ENCODE peak calls at places on chromosomes 5 and 9, in six cellular contexts. One of them, this sample, is unnamed.
A peak's percentile ranks its signal among the peaks of the same experiment; 100 is the strongest.

GRCh38 chr9:22114956-22115355 is 105.9 kb upstream of the CDKN2B start:
- DNase-seq in heart left ventricle: no peak
- DNase-seq in dorsolateral prefrontal cortex: no peak
- DNase-seq in HFF-Myc: no peak
- DNase-seq in hepatocyte: no peak
- DNase-seq in uterus: no peak
- DNase-seq in this sample: no peak

GRCh38 chr5:52334367-52334766 is 453.3 kb upstream of the ITGA1 start:
- DNase-seq in HFF-Myc: no peak
- DNase-seq in dorsolateral prefrontal cortex: no peak
- DNase-seq in heart left ventricle: no peak
- DNase-seq in hepatocyte: no peak
- DNase-seq in uterus: no peak
- DNase-seq in this sample: no peak

GRCh38 chr5:158384535-158385421 is 525.8 kb upstream of the CLINT1 start:
- DNase-seq in heart left ventricle: no peak
- DNase-seq in dorsolateral prefrontal cortex: no peak
- DNase-seq in uterus: no peak
- DNase-seq in HFF-Myc: peak; percentile 83
- DNase-seq in hepatocyte: no peak
- DNase-seq in this sample: peak; percentile 67

GRCh38 chr5:64292611-64293215 is 127.1 kb downstream of the RNF180 start:
- DNase-seq in hepatocyte: peak; percentile 31
- DNase-seq in heart left ventricle: no peak
- DNase-seq in uterus: no peak
- DNase-seq in HFF-Myc: no peak
- DNase-seq in dorsolateral prefrontal cortex: no peak
- DNase-seq in this sample: no peak

GRCh38 chr9:131101207-131101964 is 5.1 kb downstream of the AIF1L start:
- DNase-seq in HFF-Myc: no peak
- DNase-seq in heart left ventricle: no peak
- DNase-seq in dorsolateral prefrontal cortex: no peak
- DNase-seq in hepatocyte: no peak
- DNase-seq in uterus: no peak
- DNase-seq in this sample: no peak

GRCh38 chr9:106874031-106874430 is 11.1 kb downstream of the ZNF462 start:
- DNase-seq in heart left ventricle: no peak
- DNase-seq in uterus: no peak
- DNase-seq in HFF-Myc: no peak
- DNase-seq in dorsolateral prefrontal cortex: no peak
- DNase-seq in hepatocyte: no peak
- DNase-seq in this sample: no peak

GRCh38 chr9:112149171-112149570 is 25.9 kb downstream of the SUSD1 start:
- DNase-seq in hepatocyte: no peak
- DNase-seq in heart left ventricle: no peak
- DNase-seq in uterus: no peak
- DNase-seq in HFF-Myc: no peak
- DNase-seq in dorsolateral prefrontal cortex: no peak
- DNase-seq in this sample: no peak

GRCh38 chr5:150505041-150505511 is 2.9 kb upstream of the NDST1 start:
- DNase-seq in heart left ventricle: no peak
- DNase-seq in HFF-Myc: no peak
- DNase-seq in uterus: no peak
- DNase-seq in dorsolateral prefrontal cortex: no peak
- DNase-seq in hepatocyte: no peak
- DNase-seq in this sample: no peak

GRCh38 chr5:172453986-172454354 is 355 bp downstream of the SH3PXD2B start:
- DNase-seq in heart left ventricle: peak; percentile 62
- DNase-seq in HFF-Myc: no peak
- DNase-seq in dorsolateral prefrontal cortex: no peak
- DNase-seq in hepatocyte: peak; percentile 78
- DNase-seq in uterus: peak; percentile 56
- DNase-seq in this sample: no peak

GRCh38 chr9:25864509-25864908 is 186.3 kb upstream of the TUSC1 start:
- DNase-seq in hepatocyte: no peak
- DNase-seq in uterus: no peak
- DNase-seq in dorsolateral prefrontal cortex: no peak
- DNase-seq in heart left ventricle: no peak
- DNase-seq in HFF-Myc: no peak
- DNase-seq in this sample: no peak

GRCh38 chr9:123637940-123638634 is 282.1 kb downstream of the CRB2 start:
- DNase-seq in HFF-Myc: no peak
- DNase-seq in uterus: no peak
- DNase-seq in heart left ventricle: no peak
- DNase-seq in dorsolateral prefrontal cortex: no peak
- DNase-seq in hepatocyte: no peak
- DNase-seq in this sample: peak; percentile 28

GRCh38 chr5:136584474-136584873 is 219.1 kb upstream of the TRPC7 start:
- DNase-seq in HFF-Myc: no peak
- DNase-seq in uterus: no peak
- DNase-seq in heart left ventricle: no peak
- DNase-seq in dorsolateral prefrontal cortex: no peak
- DNase-seq in hepatocyte: no peak
- DNase-seq in this sample: no peak
- H3K4me3 ChIP-seq in HFF-Myc: no peak overlapping the region
- H3K4me3 ChIP-seq in uterus: no peak overlapping the region
- H3K4me3 ChIP-seq in heart left ventricle: no peak overlapping the region
- H3K4me3 ChIP-seq in dorsolateral prefrontal cortex: no peak overlapping the region
- H3K4me3 ChIP-seq in hepatocyte: no peak overlapping the region
- H3K4me3 ChIP-seq in this sample: no peak overlapping the region

GRCh38 chr5:113989278-113989912 is 372.5 kb upstream of the KCNN2 start:
- DNase-seq in heart left ventricle: no peak
- DNase-seq in HFF-Myc: no peak
- DNase-seq in uterus: no peak
- DNase-seq in dorsolateral prefrontal cortex: no peak
- DNase-seq in hepatocyte: no peak
- DNase-seq in this sample: no peak
- H3K4me3 ChIP-seq in heart left ventricle: no peak overlapping the region
- H3K4me3 ChIP-seq in HFF-Myc: no peak overlapping the region
- H3K4me3 ChIP-seq in uterus: no peak overlapping the region
- H3K4me3 ChIP-seq in dorsolateral prefrontal cortex: no peak overlapping the region
- H3K4me3 ChIP-seq in hepatocyte: no peak overlapping the region
- H3K4me3 ChIP-seq in this sample: peak overlapping the region; percentile 30

DNA sequence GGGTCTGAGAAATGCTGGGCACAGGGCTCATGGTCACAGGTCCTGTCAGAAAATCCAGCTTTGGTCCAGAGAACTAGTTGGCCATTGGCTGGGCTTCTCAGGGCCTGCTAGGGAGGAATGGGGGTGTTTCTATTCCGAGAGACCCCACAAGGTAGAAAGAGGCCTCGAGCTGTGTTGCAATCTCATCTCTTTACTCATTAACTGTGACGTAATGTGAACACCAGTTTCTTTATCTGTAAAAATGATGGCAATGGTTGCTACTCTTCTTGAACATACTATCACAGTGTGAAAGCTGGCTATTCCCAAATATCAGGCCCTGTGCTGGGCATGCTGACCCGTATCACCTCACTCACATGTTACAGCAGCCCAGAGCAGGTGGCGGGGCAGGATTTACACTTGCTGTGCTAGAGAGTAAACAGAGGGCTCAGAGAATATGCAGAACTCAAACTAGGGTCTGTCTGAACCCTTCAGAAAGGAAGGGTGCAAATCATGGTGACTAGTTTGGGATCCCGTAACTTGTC is 35.7 kb upstream of the SLC25A51 start:
- DNase-seq in dorsolateral prefrontal cortex: no peak
- DNase-seq in heart left ventricle: no peak
- DNase-seq in HFF-Myc: no peak
- DNase-seq in uterus: no peak
- DNase-seq in hepatocyte: no peak
- DNase-seq in this sample: peak; percentile 71
- H3K4me3 ChIP-seq in dorsolateral prefrontal cortex: no peak overlapping the region
- H3K4me3 ChIP-seq in heart left ventricle: no peak overlapping the region
- H3K4me3 ChIP-seq in HFF-Myc: no peak overlapping the region
- H3K4me3 ChIP-seq in uterus: no peak overlapping the region
- H3K4me3 ChIP-seq in hepatocyte: no peak overlapping the region
- H3K4me3 ChIP-seq in this sample: no peak overlapping the region

GRCh38 chr9:9389904-9390303 is 1222.9 kb downstream of the PTPRD start:
- DNase-seq in HFF-Myc: no peak
- DNase-seq in dorsolateral prefrontal cortex: no peak
- DNase-seq in uterus: no peak
- DNase-seq in hepatocyte: peak; percentile 31
- DNase-seq in heart left ventricle: no peak
- DNase-seq in this sample: no peak
- H3K4me3 ChIP-seq in HFF-Myc: no peak overlapping the region
- H3K4me3 ChIP-seq in dorsolateral prefrontal cortex: no peak overlapping the region
- H3K4me3 ChIP-seq in uterus: no peak overlapping the region
- H3K4me3 ChIP-seq in hepatocyte: no peak overlapping the region
- H3K4me3 ChIP-seq in heart left ventricle: no peak overlapping the region
- H3K4me3 ChIP-seq in this sample: no peak overlapping the region

DNA sequence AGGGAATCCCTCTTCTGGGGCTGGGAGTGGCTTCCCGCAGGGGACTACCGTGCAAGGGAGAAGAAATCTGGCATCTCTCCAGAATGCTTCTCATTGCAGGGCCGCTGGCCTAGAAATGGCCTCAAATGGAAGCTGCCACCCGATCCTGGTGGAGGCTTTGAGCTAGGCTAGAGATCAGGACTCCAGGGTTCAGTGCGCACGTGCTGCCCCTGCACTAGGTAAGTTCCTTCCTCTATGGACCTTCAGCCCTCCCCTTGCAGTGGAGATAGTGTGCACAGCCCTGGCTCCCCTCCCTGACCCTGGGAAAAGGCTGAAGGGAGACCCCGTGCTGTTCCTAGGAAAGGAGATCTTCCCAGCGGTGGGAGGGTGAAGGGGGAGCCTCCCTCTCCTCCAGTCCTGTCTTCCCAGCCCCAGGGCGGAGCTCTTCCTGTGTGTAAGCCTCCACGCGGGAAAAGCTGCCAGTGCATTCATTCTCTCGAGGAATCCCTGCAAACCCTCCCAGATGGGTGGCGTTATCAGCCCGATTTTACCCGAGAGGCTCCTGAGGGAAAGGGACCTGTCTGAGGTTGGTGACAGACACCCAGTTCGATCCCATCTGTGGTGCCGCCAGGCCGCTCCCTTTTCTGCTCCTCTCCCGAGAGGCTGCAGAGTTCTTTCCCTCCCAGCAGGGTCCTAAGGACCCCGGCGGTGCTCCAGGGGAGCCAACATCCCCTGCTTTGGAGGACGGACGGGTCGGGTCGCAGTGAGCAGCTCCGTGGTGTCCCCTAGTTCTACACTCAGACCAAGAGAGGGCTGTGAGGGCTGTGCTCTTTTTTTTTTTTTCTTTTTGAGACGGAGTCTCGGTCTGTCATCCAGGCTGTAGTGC is 1.4 kb upstream of the CERCAM start:
- DNase-seq in HFF-Myc: no peak
- DNase-seq in heart left ventricle: no peak
- DNase-seq in dorsolateral prefrontal cortex: no peak
- DNase-seq in hepatocyte: peak; percentile 42
- DNase-seq in uterus: peak; percentile 37
- DNase-seq in this sample: peak; percentile 54
- H3K4me3 ChIP-seq in HFF-Myc: peak overlapping the region; percentile 60
- H3K4me3 ChIP-seq in heart left ventricle: no peak overlapping the region
- H3K4me3 ChIP-seq in dorsolateral prefrontal cortex: peak overlapping the region; percentile 78
- H3K4me3 ChIP-seq in hepatocyte: no peak overlapping the region
- H3K4me3 ChIP-seq in uterus: peak overlapping the region; percentile 63
- H3K4me3 ChIP-seq in this sample: peak overlapping the region; percentile 77

GRCh38 chr9:36818242-36818938 is 215.7 kb downstream of the PAX5 start:
- DNase-seq in HFF-Myc: no peak
- DNase-seq in dorsolateral prefrontal cortex: no peak
- DNase-seq in uterus: no peak
- DNase-seq in hepatocyte: no peak
- DNase-seq in heart left ventricle: no peak
- DNase-seq in this sample: no peak

GRCh38 chr9:36820392-36820861 is 213.6 kb downstream of the PAX5 start:
- DNase-seq in uterus: no peak
- DNase-seq in HFF-Myc: no peak
- DNase-seq in heart left ventricle: no peak
- DNase-seq in dorsolateral prefrontal cortex: no peak
- DNase-seq in hepatocyte: no peak
- DNase-seq in this sample: no peak

GRCh38 chr9:36817160-36817834 is 216.8 kb downstream of the PAX5 start:
- DNase-seq in heart left ventricle: no peak
- DNase-seq in hepatocyte: no peak
- DNase-seq in HFF-Myc: no peak
- DNase-seq in dorsolateral prefrontal cortex: no peak
- DNase-seq in uterus: no peak
- DNase-seq in this sample: no peak

GRCh38 chr9:36815566-36816348 is 218.3 kb downstream of the PAX5 start:
- DNase-seq in heart left ventricle: no peak
- DNase-seq in uterus: no peak
- DNase-seq in HFF-Myc: no peak
- DNase-seq in hepatocyte: peak; percentile 48
- DNase-seq in dorsolateral prefrontal cortex: no peak
- DNase-seq in this sample: no peak

GRCh38 chr9:36818965-36819870 is 214.8 kb downstream of the PAX5 start:
- DNase-seq in heart left ventricle: no peak
- DNase-seq in hepatocyte: peak; percentile 32
- DNase-seq in uterus: no peak
- DNase-seq in dorsolateral prefrontal cortex: no peak
- DNase-seq in HFF-Myc: no peak
- DNase-seq in this sample: no peak
- H3K4me3 ChIP-seq in heart left ventricle: peak overlapping the region; percentile 7
- H3K4me3 ChIP-seq in hepatocyte: no peak overlapping the region
- H3K4me3 ChIP-seq in uterus: no peak overlapping the region
- H3K4me3 ChIP-seq in dorsolateral prefrontal cortex: no peak overlapping the region
- H3K4me3 ChIP-seq in HFF-Myc: no peak overlapping the region
- H3K4me3 ChIP-seq in this sample: no peak overlapping the region

GRCh38 chr5:138273834-138274188 is 610 bp downstream of the GFRA3 start:
- DNase-seq in dorsolateral prefrontal cortex: no peak
- DNase-seq in hepatocyte: no peak
- DNase-seq in HFF-Myc: no peak
- DNase-seq in heart left ventricle: no peak
- DNase-seq in uterus: no peak
- DNase-seq in this sample: no peak
- H3K4me3 ChIP-seq in dorsolateral prefrontal cortex: no peak overlapping the region
- H3K4me3 ChIP-seq in hepatocyte: no peak overlapping the region
- H3K4me3 ChIP-seq in HFF-Myc: peak overlapping the region; percentile 29
- H3K4me3 ChIP-seq in heart left ventricle: no peak overlapping the region
- H3K4me3 ChIP-seq in uterus: no peak overlapping the region
- H3K4me3 ChIP-seq in this sample: peak overlapping the region; percentile 48

DNA sequence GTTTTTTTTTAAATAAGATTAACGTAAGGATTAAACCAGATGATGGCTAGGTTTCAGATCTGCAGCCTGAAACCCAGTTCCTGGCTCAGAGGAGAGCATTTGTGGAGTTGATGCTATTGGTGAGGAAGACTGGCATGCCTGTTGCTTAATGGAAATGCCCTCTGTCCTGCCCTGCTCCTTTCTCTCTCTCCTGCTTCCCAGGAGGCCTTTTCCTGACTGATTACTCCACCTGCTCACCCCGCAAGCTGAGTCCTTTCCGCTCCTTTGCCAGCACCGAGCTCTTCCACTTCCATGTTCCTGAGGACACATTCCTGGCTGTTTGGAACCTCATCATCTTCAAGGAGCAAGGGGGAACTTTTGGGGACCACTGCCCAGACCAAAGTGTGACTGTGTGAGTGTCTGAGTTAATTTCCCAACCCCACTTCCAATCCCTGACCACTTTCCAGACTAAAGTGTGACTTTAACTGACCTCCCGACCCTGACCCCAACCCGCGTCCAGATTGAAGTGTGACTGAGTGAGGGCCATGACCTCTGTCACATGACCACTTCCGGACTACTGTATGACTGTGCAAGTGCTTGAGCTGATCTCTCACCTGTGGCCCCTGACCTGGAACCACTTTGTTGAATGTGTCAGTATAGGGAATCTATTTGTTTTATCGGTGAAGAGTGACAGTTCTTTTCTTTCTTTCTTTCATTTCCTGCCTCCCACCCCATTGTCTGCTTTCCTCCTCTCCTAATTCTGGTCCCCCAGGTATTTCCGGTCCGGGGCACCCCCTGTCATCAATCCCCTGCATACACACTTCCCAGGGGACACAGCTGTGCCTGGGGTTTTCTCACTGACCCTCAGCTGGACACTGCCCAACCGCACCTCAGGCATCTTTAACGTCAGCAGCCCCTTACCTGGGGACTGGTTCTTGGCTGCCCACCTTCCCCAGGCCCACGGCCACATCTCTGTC is 5.5 kb downstream of the TMEM8B start:
- DNase-seq in uterus: no peak
- DNase-seq in heart left ventricle: no peak
- DNase-seq in hepatocyte: no peak
- DNase-seq in HFF-Myc: no peak
- DNase-seq in dorsolateral prefrontal cortex: no peak
- DNase-seq in this sample: no peak
- H3K4me3 ChIP-seq in uterus: no peak overlapping the region
- H3K4me3 ChIP-seq in heart left ventricle: no peak overlapping the region
- H3K4me3 ChIP-seq in hepatocyte: no peak overlapping the region
- H3K4me3 ChIP-seq in HFF-Myc: no peak overlapping the region
- H3K4me3 ChIP-seq in dorsolateral prefrontal cortex: no peak overlapping the region
- H3K4me3 ChIP-seq in this sample: no peak overlapping the region